ENCODE peak calls at places on chromosome 2, in five cellular contexts. K is glutamatergic neuron, A is HFF-Myc, L is uterus, D is astrocyte of the spinal cord. S is an unnamed sample.

GRCh38 chr2:225573603-225574002 is 174.1 kb downstream of the NYAP2 start:
- DNase-seq in D (no peak), K (no peak), A (no peak), L (no peak), S (no peak)

GRCh38 chr2:215365184-215365658 is 53.4 kb downstream of the ATIC start:
- DNase-seq in K (no peak), L (no peak), A (no peak), D (peak), S (no peak)

GRCh38 chr2:240556553-240557100 is 1.2 kb downstream of the ANKMY1 start:
- DNase-seq in D (no peak), A (no peak), K (peak), L (no peak), S (peak)

GRCh38 chr2:235116885-235117492 is 165.2 kb downstream of the SH3BP4 start:
- DNase-seq in K (no peak), L (no peak), A (no peak), D (peak), S (no peak)

GRCh38 chr2:109239720-109240119 is 110.7 kb downstream of the SH3RF3 start:
- DNase-seq in L (no peak), A (no peak), D (peak), K (no peak), S (no peak)

GRCh38 chr2:68733365-68733764 is 1.2 kb upstream of the ARHGAP25 start:
- DNase-seq in D (no peak), K (no peak), A (no peak), L (no peak), S (no peak)

GRCh38 chr2:241821460-241822263 is 12.7 kb downstream of the NEU4 start:
- DNase-seq in D (no peak), L (no peak), A (no peak), K (no peak), S (no peak)

GRCh38 chr2:234628953-234629352 is 132.1 kb upstream of the ARL4C start:
- DNase-seq in A (no peak), L (no peak), K (no peak), D (no peak), S (no peak)

GRCh38 chr2:223383315-223383714 is 218.8 kb downstream of the SCG2 start:
- DNase-seq in K (no peak), A (peak), D (peak), L (no peak), S (no peak)

GRCh38 chr2:147331790-147332419 is 512.9 kb upstream of the ACVR2A start:
- DNase-seq in K (no peak), L (no peak), D (peak), A (no peak), S (peak)
- TF ChIP-seq CTCF in K (peak), L (no peak), D (peak), A (peak), S (peak)

DNA sequence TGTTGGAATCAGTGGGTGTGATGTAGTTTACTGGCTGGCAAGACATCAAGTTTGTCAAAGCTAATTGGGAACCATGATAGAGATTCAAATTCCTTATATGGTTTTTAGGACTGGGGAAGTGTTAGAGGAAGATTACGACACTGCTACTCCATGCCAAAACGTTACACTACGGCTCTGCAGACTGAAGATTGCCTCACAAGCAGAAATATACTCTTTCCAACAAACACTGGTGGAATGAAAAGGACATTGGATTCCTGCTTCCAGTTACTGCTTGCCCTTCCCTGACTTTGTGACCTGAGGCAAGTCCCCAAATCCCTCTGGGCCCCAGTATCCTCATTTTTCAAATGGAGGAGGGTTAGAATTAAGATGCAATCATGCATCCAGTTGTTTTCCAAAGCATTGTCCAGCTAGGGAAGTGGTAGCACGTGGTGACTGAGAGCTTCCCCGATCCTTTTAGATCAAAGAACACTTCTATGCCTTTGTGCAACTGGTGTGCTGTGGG is 147.5 kb downstream of the CDC42EP3 start:
- DNase-seq in A (no peak), L (peak), D (peak), K (no peak), S (no peak)
- TF ChIP-seq CTCF in A (no peak), L (no peak), D (no peak), K (no peak), S (no peak)

DNA sequence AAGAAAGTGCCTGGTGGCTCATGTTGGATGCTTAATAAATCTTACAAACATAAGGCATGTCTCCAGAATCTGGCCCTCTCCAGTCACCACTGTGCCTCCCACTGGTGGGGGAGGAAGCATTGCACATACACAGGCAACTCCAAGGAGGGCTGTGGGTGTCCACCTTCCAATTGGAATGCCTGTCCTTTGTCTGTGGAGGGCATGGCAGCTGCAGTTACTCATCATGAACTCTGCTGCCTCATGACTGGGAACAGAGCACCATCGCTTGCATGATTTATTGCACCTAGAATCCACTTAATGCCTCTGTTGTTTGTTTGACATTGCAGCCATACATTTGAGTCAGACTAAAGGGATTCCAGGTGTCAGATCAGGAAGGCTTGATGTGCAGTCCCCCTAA is 278.9 kb downstream of the PRKCE start:
- DNase-seq in A (peak), L (no peak), D (peak), K (no peak), S (no peak)
- TF ChIP-seq CTCF in A (no peak), L (no peak), D (no peak), K (no peak), S (no peak)

GRCh38 chr2:127027715-127028114 is 79.2 kb downstream of the BIN1 start:
- DNase-seq in L (no peak), K (no peak), D (no peak), A (no peak), S (no peak)

GRCh38 chr2:127024769-127025356 is 82.1 kb downstream of the BIN1 start:
- DNase-seq in K (peak), D (peak), A (no peak), L (peak), S (no peak)

GRCh38 chr2:127022817-127023216 is 84.1 kb downstream of the BIN1 start:
- DNase-seq in K (no peak), L (no peak), A (no peak), D (no peak), S (no peak)

GRCh38 chr2:127023504-127023903 is 83.5 kb downstream of the BIN1 start:
- DNase-seq in A (no peak), L (no peak), K (no peak), D (no peak), S (no peak)

GRCh38 chr2:127025357-127026062 is 81.4 kb downstream of the BIN1 start:
- DNase-seq in L (peak), D (peak), A (no peak), K (peak), S (peak)
- TF ChIP-seq CTCF in L (peak), D (peak), A (peak), K (no peak), S (no peak)

GRCh38 chr2:149595069-149595963 is 7.7 kb upstream of the MMADHC start:
- DNase-seq in D (peak), A (no peak), L (no peak), K (no peak), S (no peak)
- TF ChIP-seq CTCF in D (peak), A (no peak), L (no peak), K (no peak), S (no peak)

S was measured in Calu3.